ENCODE peak calls at places on chromosomes 12 and 14, in four cellular contexts. Z, I, K and C are unnamed samples.

GRCh38 chr14:20956376-20956976 is 1.2 kb downstream of the RNASE2 start:
- DNase-seq in I (no peak), Z (no peak), K (no peak), C (no peak)

GRCh38 chr12:33876618-33877017 is 145.7 kb upstream of the ALG10 start:
- DNase-seq in Z (no peak), K (no peak), I (no peak), C (no peak)

GRCh38 chr14:68682166-68683103 is 110.4 kb downstream of the ZFP36L1 start:
- DNase-seq in Z (peak), I (peak), K (no peak), C (peak)

GRCh38 chr12:65300679-65301349 is 22.3 kb downstream of the MSRB3 start:
- DNase-seq in Z (no peak), I (peak), K (peak), C (no peak)

GRCh38 chr12:50603817-50604639 is 99.2 kb downstream of the DIP2B start:
- DNase-seq in Z (peak), K (no peak), I (no peak), C (peak)

GRCh38 chr14:24064856-24065255 is 6.5 kb upstream of the CPNE6 start:
- DNase-seq in Z (no peak), I (no peak), K (no peak), C (no peak)

GRCh38 chr12:29158364-29158763 is 9.3 kb downstream of the FAR2 start:
- DNase-seq in Z (peak), K (no peak), I (no peak), C (peak)

GRCh38 chr12:42299392-42300308 is 26.2 kb downstream of the ZCRB1 start:
- DNase-seq in I (no peak), Z (no peak), K (no peak), C (no peak)

GRCh38 chr12:51954465-51955361 is 3.2 kb downstream of the ACVR1B start:
- DNase-seq in I (no peak), Z (peak), K (no peak), C (peak)

GRCh38 chr12:66438601-66439000 is 136.3 kb downstream of the HELB start:
- DNase-seq in I (peak), Z (no peak), K (no peak), C (peak)

GRCh38 chr12:18750087-18750486 is 12.2 kb downstream of the CAPZA3 start:
- DNase-seq in Z (no peak), K (no peak), I (peak), C (peak)

GRCh38 chr12:117053597-117054201 is 45.5 kb downstream of the TESC start:
- DNase-seq in K (no peak), Z (no peak), I (no peak), C (no peak)

GRCh38 chr14:30221546-30221945 is 293.9 kb upstream of the PRKD1 start:
- DNase-seq in K (no peak), I (no peak), Z (no peak), C (no peak)

GRCh38 chr12:69570545-69571399 is 14.5 kb upstream of the CCT2 start:
- DNase-seq in I (peak), K (peak), Z (peak), C (peak)

GRCh38 chr12:108616941-108617858 is 16.5 kb downstream of the SELPLG start:
- DNase-seq in Z (peak), K (no peak), I (no peak), C (peak)

GRCh38 chr14:59199205-59199604 is 10.7 kb downstream of the DAAM1 start:
- DNase-seq in I (no peak), Z (no peak), K (no peak), C (no peak)

GRCh38 chr12:28543021-28543890 is 353.0 kb downstream of the CCDC91 start:
- DNase-seq in Z (no peak), K (no peak), I (no peak), C (peak)

GRCh38 chr14:95382747-95383146 is 63.0 kb upstream of the CLMN start:
- DNase-seq in I (no peak), Z (no peak), K (no peak), C (no peak)

GRCh38 chr14:34301107-34301734 is 160.8 kb downstream of the SPTSSA start:
- DNase-seq in K (peak), I (peak), Z (peak), C (peak)

GRCh38 chr12:116368196-116369194 is 91.0 kb upstream of the MED13L start:
- DNase-seq in Z (peak), I (no peak), K (no peak), C (peak)

GRCh38 chr14:95507174-95507573 is 9.3 kb downstream of the SYNE3 start:
- DNase-seq in K (no peak), I (peak), Z (peak), C (peak)

GRCh38 chr14:23430733-23431105 is 4.7 kb downstream of the MYH7 start:
- DNase-seq in I (no peak), K (peak), Z (no peak), C (no peak)

GRCh38 chr14:91858536-91859275 is 8.6 kb downstream of the TC2N start:
- DNase-seq in Z (peak), I (peak), K (no peak), C (peak)

GRCh38 chr14:55075628-55076027 is 24.2 kb downstream of the MAPK1IP1L start:
- DNase-seq in Z (no peak), I (no peak), K (no peak), C (no peak)

GRCh38 chr14:20631023-20631820 is 10.3 kb downstream of the OR6S1 start:
- DNase-seq in Z (peak), I (peak), K (peak), C (peak)

GRCh38 chr14:76267322-76268012 is 108.5 kb upstream of the ESRRB start:
- DNase-seq in K (peak), I (no peak), Z (peak), C (peak)

GRCh38 chr14:35632276-35633071 is 98.5 kb downstream of the INSM2 start:
- DNase-seq in I (no peak), K (no peak), Z (no peak), C (peak)

GRCh38 chr12:49560695-49561094 is 7.2 kb downstream of the MCRS1 start:
- DNase-seq in K (no peak), Z (no peak), I (no peak), C (no peak)

GRCh38 chr14:91277546-91278382 is 33.3 kb upstream of the GPR68 start:
- DNase-seq in K (no peak), I (no peak), Z (no peak), C (no peak)

GRCh38 chr12:68236421-68237059 is 10.9 kb upstream of the IL26 start:
- DNase-seq in K (no peak), I (no peak), Z (peak), C (peak)

GRCh38 chr12:32399045-32399372 is 349 bp upstream of the FGD4 start:
- DNase-seq in I (no peak), Z (no peak), K (no peak), C (no peak)

GRCh38 chr12:3617565-3617964 is 126.6 kb downstream of the PRMT8 start:
- DNase-seq in I (no peak), K (no peak), Z (no peak), C (no peak)

DNA sequence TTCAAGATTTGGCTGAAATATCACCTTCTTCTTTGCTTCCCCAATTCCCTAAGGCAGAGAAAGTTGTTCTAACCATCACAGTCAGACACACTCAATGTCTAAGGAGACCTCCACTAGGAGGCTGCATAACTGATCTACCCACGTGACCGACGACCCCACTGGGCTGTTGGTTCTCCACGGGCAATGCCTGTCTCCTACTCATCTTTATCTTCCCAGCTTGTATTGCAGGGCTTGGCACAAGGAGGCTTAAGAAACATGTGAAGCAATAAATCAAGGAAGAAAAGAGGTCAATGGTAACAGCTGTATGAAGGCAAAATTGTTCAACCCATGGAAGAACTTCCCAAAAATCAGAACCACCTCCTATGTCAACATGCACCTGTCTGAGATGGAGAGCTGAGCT is 27.1 kb downstream of the NT5DC3 start:
- DNase-seq in Z (no peak), I (no peak), K (no peak), C (no peak)
- TF ChIP-seq CTCF in Z (no peak), I (no peak), K (no peak), C (no peak)

DNA sequence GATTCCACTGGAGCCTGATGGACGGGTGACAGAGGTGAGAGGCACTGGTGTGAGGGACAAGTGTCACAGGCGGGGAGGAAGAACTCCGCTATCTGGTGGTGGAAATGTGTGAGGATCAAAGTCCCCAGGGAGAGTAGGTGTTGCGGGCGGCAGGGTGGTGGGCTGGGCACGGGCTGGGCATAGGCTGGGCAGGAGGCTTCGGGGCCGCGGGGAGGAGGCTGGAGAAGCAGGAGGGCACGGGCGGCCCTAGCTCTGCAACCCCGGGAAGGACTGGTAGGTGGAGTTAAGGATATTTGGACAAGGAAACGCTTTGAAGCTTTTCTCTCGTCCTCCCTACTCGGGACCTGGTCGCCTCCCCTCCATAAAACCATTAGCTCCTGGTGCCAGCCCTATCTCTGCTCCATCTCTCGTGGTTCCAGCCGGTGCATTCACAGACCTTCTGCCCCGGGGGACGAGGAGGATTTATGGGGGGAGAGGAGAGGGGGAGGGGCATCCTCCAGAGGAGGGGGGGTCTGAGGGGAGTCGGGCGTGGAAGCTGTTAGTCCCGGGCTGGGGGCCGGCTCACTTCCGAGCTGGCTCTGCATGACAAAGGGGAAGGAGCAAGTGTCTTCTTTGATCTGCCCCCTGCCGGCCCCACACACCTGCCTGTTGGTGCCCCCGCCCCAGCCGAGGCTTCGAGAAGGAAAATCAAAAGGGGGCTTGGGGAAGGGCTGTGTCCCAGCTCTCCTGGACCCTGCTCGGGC is 478 bp downstream of the WNT5B start:
- DNase-seq in K (peak), I (no peak), Z (no peak), C (no peak)
- H3K4me3 ChIP-seq in K (peak), I (peak), Z (no peak), C (peak)

GRCh38 chr12:47797432-47797831 is 22.3 kb downstream of the HDAC7 start:
- DNase-seq in I (no peak), Z (no peak), K (peak), C (no peak)
- TF ChIP-seq CTCF in I (peak), Z (no peak), K (peak), C (peak)

GRCh38 chr14:103880334-103880985 is 33.1 kb upstream of the PPP1R13B start:
- DNase-seq in I (peak), K (peak), Z (peak), C (peak)
- H3K4me3 ChIP-seq in I (no peak), K (no peak), Z (no peak), C (no peak)

DNA sequence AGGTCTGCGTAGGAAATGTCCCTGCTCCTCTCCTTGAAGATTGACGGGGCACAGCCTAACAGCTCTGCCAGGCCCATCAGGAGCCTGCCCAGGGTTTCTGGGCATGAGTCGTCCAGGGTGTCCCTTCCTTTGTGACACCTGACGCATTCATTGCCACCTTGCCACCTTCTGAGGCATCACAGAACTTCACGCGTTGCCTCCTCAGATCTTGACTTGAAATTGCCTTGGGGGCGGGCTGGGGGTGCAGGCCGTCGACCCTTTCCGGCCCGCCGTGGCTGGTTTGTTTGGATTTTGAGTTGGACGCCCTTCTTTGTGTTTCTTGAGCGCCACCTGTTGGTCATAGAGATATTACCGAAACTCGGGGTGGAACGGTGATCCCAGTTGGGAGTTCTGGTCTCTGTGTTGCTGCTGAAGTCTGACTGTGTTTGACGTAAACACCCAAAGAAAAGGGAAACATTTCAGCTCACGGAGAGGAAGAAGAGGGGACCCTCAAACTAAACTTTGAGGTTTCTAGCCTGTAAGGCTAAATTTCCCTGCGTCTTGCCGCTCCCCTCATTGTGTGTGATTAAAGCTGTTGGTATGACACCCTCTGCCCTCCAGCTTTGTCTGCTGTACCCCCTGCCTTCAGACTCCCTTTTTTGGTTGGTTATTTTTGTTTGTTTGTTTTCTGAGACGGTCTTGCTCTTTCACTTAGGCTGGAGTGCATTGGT is 44.6 kb downstream of the MLXIP start:
- DNase-seq in I (peak), Z (peak), K (peak), C (peak)
- TF ChIP-seq CTCF in I (peak), Z (peak), K (peak), C (peak)

GRCh38 chr12:7107181-7108041 is 1.6 kb downstream of the C1RL start:
- DNase-seq in I (no peak), Z (peak), K (no peak), C (peak)
- H3K4me3 ChIP-seq in I (peak), Z (peak), K (peak), C (peak)

DNA sequence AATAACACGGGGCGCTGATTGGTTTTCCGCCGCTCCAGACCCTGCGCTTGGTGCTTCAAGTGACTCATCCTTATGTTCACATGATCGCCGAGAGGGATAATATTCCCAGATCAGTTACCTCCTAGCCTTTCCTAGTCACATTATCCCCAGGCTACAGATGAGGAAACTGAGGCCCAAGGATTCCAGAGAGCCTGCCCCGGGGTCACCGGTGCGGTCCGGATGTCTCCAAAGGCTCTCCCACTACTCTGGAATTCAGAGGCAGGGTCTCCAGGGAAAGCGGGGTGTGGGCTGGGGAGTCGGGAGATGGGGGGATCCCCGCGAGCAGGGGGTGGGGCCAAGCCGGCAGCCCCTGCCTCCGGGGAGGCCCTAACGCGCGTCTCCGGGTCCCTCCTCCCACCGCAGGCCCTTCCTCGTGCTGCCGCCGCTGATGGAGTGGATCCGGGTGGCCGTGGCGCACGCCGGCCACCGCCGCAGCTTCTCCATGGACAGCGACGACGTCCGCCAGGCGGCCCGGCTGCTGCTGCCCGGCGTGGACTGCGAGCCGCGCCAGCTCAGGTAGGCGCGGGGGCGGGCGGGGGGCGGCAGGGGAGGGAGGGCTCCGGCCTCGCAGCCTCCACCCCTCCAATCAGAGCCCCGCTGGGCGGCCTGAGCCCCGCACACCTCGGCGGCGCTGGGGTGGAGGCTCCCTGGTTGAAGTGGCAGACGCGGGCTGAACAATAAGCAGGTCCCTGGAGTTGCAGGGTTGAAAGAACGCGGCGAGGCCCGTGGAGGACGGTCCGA is 104.7 kb upstream of the PWP1 start:
- DNase-seq in K (peak), I (no peak), Z (no peak), C (no peak)
- TF ChIP-seq CTCF in K (peak), I (no peak), Z (no peak), C (no peak)

GRCh38 chr12:4819654-4820053 is 90.1 kb upstream of the KCNA1 start:
- DNase-seq in Z (peak), K (no peak), I (no peak), C (no peak)
- H3K4me3 ChIP-seq in Z (no peak), K (no peak), I (no peak), C (no peak)

GRCh38 chr14:79862045-79862444 is 349.3 kb downstream of the DIO2 start:
- DNase-seq in Z (no peak), I (no peak), K (no peak), C (no peak)

GRCh38 chr14:79855789-79856188 is 355.5 kb downstream of the DIO2 start:
- DNase-seq in K (no peak), Z (no peak), I (no peak), C (no peak)

GRCh38 chr14:79856357-79856756 is 354.9 kb downstream of the DIO2 start:
- DNase-seq in Z (no peak), I (no peak), K (no peak), C (peak)

GRCh38 chr14:79861111-79861510 is 350.2 kb downstream of the DIO2 start:
- DNase-seq in Z (no peak), K (no peak), I (no peak), C (no peak)
- TF ChIP-seq CTCF in Z (no peak), K (peak), I (no peak), C (no peak)